ENCODE peak calls at places on chromosomes 16 and 17, in six cellular contexts. O, T, M, Y, P and E are unnamed samples.

GRCh38 chr17:82609655-82610054 is 38.6 kb downstream of the WDR45B start:
- DNase-seq in O (no peak), T (no peak), M (no peak), Y (no peak), P (no peak), E (no peak)

GRCh38 chr17:82866521-82867214 is 26.8 kb upstream of the ZNF750 start:
- DNase-seq in O (no peak), T (no peak), M (no peak), Y (no peak), P (no peak), E (no peak)

GRCh38 chr16:50616386-50616785 is 64.7 kb downstream of the SNX20 start:
- DNase-seq in O (no peak), T (no peak), M (no peak), Y (no peak), P (no peak), E (no peak)

GRCh38 chr16:58684354-58685083 is at the start of gene SLC38A7:
- DNase-seq in O (peak), T (peak), M (peak), Y (peak), P (peak), E (peak)

GRCh38 chr16:65713409-65713808 is 591.5 kb upstream of the CDH11 start:
- DNase-seq in O (no peak), T (no peak), M (no peak), Y (no peak), P (no peak), E (no peak)

GRCh38 chr16:66741131-66741900 is 10.1 kb downstream of the DYNC1LI2 start:
- DNase-seq in O (peak), T (no peak), M (peak), Y (no peak), P (no peak), E (no peak)

GRCh38 chr17:70365098-70365583 is 195.8 kb downstream of the KCNJ2 start:
- DNase-seq in O (no peak), T (no peak), M (no peak), Y (no peak), P (no peak), E (no peak)

GRCh38 chr16:88069397-88070168 is 118.3 kb downstream of the BANP start:
- DNase-seq in O (no peak), T (no peak), M (no peak), Y (no peak), P (no peak), E (peak)

GRCh38 chr17:40846515-40847155 is 20.4 kb downstream of the KRT12 start:
- DNase-seq in O (no peak), T (no peak), M (no peak), Y (no peak), P (no peak), E (no peak)

GRCh38 chr16:17138801-17139200 is 332.0 kb downstream of the XYLT1 start:
- DNase-seq in O (no peak), T (no peak), M (no peak), Y (no peak), P (no peak), E (no peak)

GRCh38 chr17:40561871-40562611 is 3.2 kb downstream of the CCR7 start:
- DNase-seq in O (peak), T (no peak), M (no peak), Y (peak), P (no peak), E (no peak)

GRCh38 chr17:35432176-35433074 is at the start of gene SLFN12:
- DNase-seq in O (no peak), T (no peak), M (peak), Y (peak), P (no peak), E (no peak)

GRCh38 chr16:56610017-56610608 is 1.7 kb downstream of the MT2A start:
- DNase-seq in O (peak), T (no peak), M (peak), Y (peak), P (peak), E (no peak)

GRCh38 chr16:1583180-1583579 is 28.7 kb downstream of the IFT140 start:
- DNase-seq in O (no peak), T (no peak), M (no peak), Y (no peak), P (no peak), E (no peak)

GRCh38 chr17:74128456-74128855 is 75.0 kb upstream of the RPL38 start:
- DNase-seq in O (peak), T (no peak), M (no peak), Y (no peak), P (peak), E (no peak)

GRCh38 chr16:2339521-2340484 is 725 bp downstream of the ABCA3 start:
- DNase-seq in O (peak), T (peak), M (no peak), Y (peak), P (no peak), E (no peak)

GRCh38 chr16:53768167-53768566 is 64.2 kb downstream of the FTO start:
- DNase-seq in O (no peak), T (no peak), M (no peak), Y (no peak), P (no peak), E (no peak)

GRCh38 chr16:19177111-19177747 is 9.2 kb downstream of the SYT17 start:
- DNase-seq in O (no peak), T (no peak), M (no peak), Y (no peak), P (no peak), E (no peak)

GRCh38 chr17:1907818-1908698 is 78.3 kb downstream of the RPA1 start:
- DNase-seq in O (no peak), T (no peak), M (no peak), Y (peak), P (no peak), E (no peak)

GRCh38 chr16:16075463-16076399 is 126.3 kb downstream of the ABCC1 start:
- DNase-seq in O (peak), T (no peak), M (peak), Y (no peak), P (no peak), E (no peak)

GRCh38 chr16:84572096-84572495 is 45.8 kb downstream of the COTL1 start:
- DNase-seq in O (no peak), T (no peak), M (no peak), Y (no peak), P (no peak), E (no peak)